ENCODE peak calls at places on chromosome 7, in six cellular contexts. Y, P, O, A, R and X are unnamed samples.

GRCh38 chr7:75892634-75893272 is 13.9 kb downstream of the RHBDD2 start:
- DNase-seq in O (peak), P (no peak), A (no peak), R (peak), Y (peak), X (peak)

GRCh38 chr7:115672024-115672423 is 358.5 kb downstream of the TFEC start:
- DNase-seq in P (no peak), O (no peak), R (no peak), Y (peak), A (no peak), X (no peak)

GRCh38 chr7:149833495-149834130 is 4.6 kb upstream of the ZNF862 start:
- DNase-seq in O (no peak), A (no peak), Y (no peak), P (no peak), R (no peak), X (peak)

GRCh38 chr7:87339373-87339897 is 6.0 kb upstream of the CROT start:
- DNase-seq in A (no peak), Y (no peak), R (no peak), O (no peak), P (no peak), X (no peak)

GRCh38 chr7:102463841-102464576 is 654 bp downstream of the ALKBH4 start:
- DNase-seq in Y (peak), O (no peak), R (no peak), P (no peak), A (no peak), X (no peak)

GRCh38 chr7:137992738-137993394 is 9.0 kb downstream of the CREB3L2 start:
- DNase-seq in A (no peak), R (no peak), P (no peak), Y (peak), O (peak), X (peak)

GRCh38 chr7:121398246-121398645 is 2.1 kb upstream of the FAM3C start:
- DNase-seq in O (no peak), Y (no peak), R (no peak), P (peak), A (no peak), X (no peak)

GRCh38 chr7:130363156-130363847 is 17.0 kb upstream of the CPA1 start:
- DNase-seq in P (no peak), O (no peak), R (no peak), Y (peak), A (no peak), X (no peak)

GRCh38 chr7:153470004-153470671 is 582.1 kb upstream of the DPP6 start:
- DNase-seq in Y (no peak), R (no peak), O (no peak), P (no peak), A (no peak), X (no peak)

GRCh38 chr7:157441023-157441399 is 104.2 kb downstream of the DNAJB6 start:
- DNase-seq in A (no peak), Y (no peak), R (no peak), O (no peak), P (no peak), X (no peak)

GRCh38 chr7:112707655-112708054 is 82.5 kb downstream of the TMEM168 start:
- DNase-seq in P (no peak), R (no peak), Y (no peak), A (peak), O (no peak), X (no peak)

GRCh38 chr7:17814058-17814457 is 126.2 kb downstream of the SNX13 start:
- DNase-seq in O (no peak), R (no peak), A (no peak), P (no peak), Y (no peak), X (no peak)

GRCh38 chr7:133904766-133905165 is 222.4 kb upstream of the LRGUK start:
- DNase-seq in Y (no peak), A (no peak), O (no peak), P (no peak), R (no peak), X (no peak)

GRCh38 chr7:16318463-16318862 is 102.9 kb downstream of the CRPPA start:
- DNase-seq in Y (no peak), P (no peak), A (no peak), R (no peak), O (no peak), X (no peak)

GRCh38 chr7:115478426-115478825 is 552.1 kb downstream of the TFEC start:
- DNase-seq in P (no peak), O (no peak), A (no peak), R (no peak), Y (peak), X (no peak)

GRCh38 chr7:131244259-131244852 is 83.3 kb upstream of the MKLN1 start:
- DNase-seq in A (no peak), O (no peak), Y (peak), P (peak), R (no peak), X (no peak)

GRCh38 chr7:3260425-3260762 is 40.7 kb upstream of the SDK1 start:
- DNase-seq in R (no peak), Y (peak), O (no peak), A (no peak), P (no peak), X (no peak)

GRCh38 chr7:158782638-158783490 is 46.4 kb downstream of the ESYT2 start:
- DNase-seq in Y (peak), O (peak), P (no peak), A (no peak), R (peak), X (peak)

GRCh38 chr7:139523199-139523941 is at the start of gene CLEC2L:
- DNase-seq in Y (peak), A (no peak), R (no peak), O (no peak), P (peak), X (no peak)

GRCh38 chr7:128739990-128740682 is 977 bp downstream of the CALU start:
- DNase-seq in P (no peak), O (no peak), A (no peak), R (no peak), Y (peak), X (no peak)

GRCh38 chr7:74206589-74207120 is 3.2 kb upstream of the LAT2 start:
- DNase-seq in P (peak), A (peak), R (no peak), O (peak), Y (peak), X (peak)

GRCh38 chr7:18508441-18509427 is 13.2 kb downstream of the HDAC9 start:
- DNase-seq in A (no peak), O (no peak), Y (peak), R (no peak), P (no peak), X (no peak)